ENCODE peak calls at places on chromosomes 1 and 21, in five cellular contexts. W is choroid plexus epithelial cell, C is heart right ventricle, D is pancreas, N is HFF-Myc. B is an unnamed sample.
A peak's percentile ranks its signal among the peaks of the same experiment; 100 is the strongest.

GRCh38 chr1:109927908-109928307 is 17.3 kb downstream of the CSF1 start:
- DNase-seq in N (no peak), W (peak; percentile 92), D (no peak), C (peak; percentile 89), B (peak; percentile 91)

GRCh38 chr1:231683439-231684165 is 57.0 kb downstream of the DISC1 start:
- DNase-seq in C (no peak), W (peak; percentile 45), D (no peak), N (no peak), B (no peak)

GRCh38 chr1:226735576-226735975 is 3.5 kb downstream of the ITPKB start:
- DNase-seq in N (no peak), C (no peak), D (no peak), W (no peak), B (no peak)

GRCh38 chr1:10388387-10388715 is 10.5 kb upstream of the PGD start:
- DNase-seq in C (no peak), W (no peak), D (no peak), N (no peak), B (no peak)

GRCh38 chr21:41024341-41025056 is 143.5 kb upstream of the BACE2 start:
- DNase-seq in N (no peak), W (no peak), C (no peak), D (no peak), B (no peak)

GRCh38 chr1:97796716-97797115 is 124.1 kb downstream of the DPYD start:
- DNase-seq in D (no peak), C (no peak), W (peak; percentile 55), N (no peak), B (no peak)

GRCh38 chr1:35300376-35300775 is 31.9 kb downstream of the ZMYM4 start:
- DNase-seq in N (no peak), D (no peak), C (no peak), W (no peak), B (no peak)

GRCh38 chr1:26747048-26747447 is 40.7 kb upstream of the PIGV start:
- DNase-seq in D (no peak), N (no peak), C (no peak), W (no peak), B (no peak)

GRCh38 chr1:31726715-31727114 is 22.9 kb upstream of the COL16A1 start:
- DNase-seq in C (no peak), D (no peak), N (no peak), W (no peak), B (no peak)

GRCh38 chr1:30816211-30817082 is 58.9 kb upstream of the LAPTM5 start:
- DNase-seq in C (peak; percentile 81), D (no peak), N (peak; percentile 79), W (peak; percentile 78), B (peak; percentile 93)

GRCh38 chr1:65001238-65001792 is 35.0 kb upstream of the JAK1 start:
- DNase-seq in D (peak; percentile 64), C (peak; percentile 89), W (peak; percentile 69), N (no peak), B (no peak)

GRCh38 chr1:228463559-228464455 is 23.4 kb upstream of the RNF187 start:
- DNase-seq in C (no peak), W (no peak), N (no peak), D (no peak), B (peak; percentile 56)

GRCh38 chr1:30251451-30251850 is 471.9 kb downstream of the MATN1 start:
- DNase-seq in W (no peak), D (no peak), C (no peak), N (no peak), B (no peak)

GRCh38 chr1:99639408-99639807 is 6.5 kb upstream of the PALMD start:
- DNase-seq in W (no peak), N (no peak), C (no peak), D (no peak), B (no peak)

GRCh38 chr1:45924736-45925135 is 121.3 kb downstream of the MAST2 start:
- DNase-seq in D (no peak), C (no peak), W (peak; percentile 31), N (no peak), B (peak; percentile 77)

GRCh38 chr1:14970115-14970798 is 183.3 kb upstream of the TMEM51 start:
- DNase-seq in D (peak; percentile 23), W (peak; percentile 95), N (peak; percentile 89), C (peak; percentile 42), B (peak; percentile 87)

GRCh38 chr1:36366091-36366661 is 19.5 kb downstream of the STK40 start:
- DNase-seq in D (peak; percentile 37), N (no peak), C (peak; percentile 72), W (peak; percentile 56), B (peak; percentile 76)

GRCh38 chr1:232728507-232729263 is 76.5 kb upstream of the MAP10 start:
- DNase-seq in N (no peak), W (peak; percentile 33), C (peak; percentile 22), D (no peak), B (peak; percentile 75)

GRCh38 chr1:14516974-14517812 is 81.3 kb upstream of the KAZN start:
- DNase-seq in W (peak; percentile 57), D (no peak), C (no peak), N (peak; percentile 43), B (peak; percentile 79)

GRCh38 chr1:21534674-21535378 is 25.6 kb downstream of the ALPL start:
- DNase-seq in C (peak; percentile 32), D (no peak), N (no peak), W (peak; percentile 90), B (peak; percentile 68)

GRCh38 chr1:207888647-207889046 is 22.3 kb downstream of the CD34 start:
- DNase-seq in W (no peak), D (no peak), N (no peak), C (no peak), B (no peak)
- TF ChIP-seq CTCF in W (peak; percentile 24), D (no peak), N (no peak), C (no peak), B (peak; percentile 15)

GRCh38 chr1:67214420-67215174 is 48.3 kb downstream of the IL23R start:
- DNase-seq in W (peak; percentile 62), D (no peak), C (no peak), N (no peak), B (peak; percentile 27)
- TF ChIP-seq CTCF in W (peak; percentile 77), D (peak; percentile 31), C (peak; percentile 48), N (peak; percentile 59), B (peak; percentile 65)

GRCh38 chr1:157915859-157916258 is 74.3 kb upstream of the CD5L start:
- DNase-seq in W (no peak), C (no peak), D (no peak), N (no peak), B (no peak)
- TF ChIP-seq CTCF in W (no peak), C (no peak), D (no peak), N (no peak), B (no peak)

GRCh38 chr1:161054232-161054631 is 8.5 kb upstream of the USF1 start:
- DNase-seq in C (no peak), W (no peak), N (no peak), D (no peak), B (no peak)

GRCh38 chr1:161059293-161059692 is 10.4 kb downstream of the ARHGAP30 start:
- DNase-seq in N (no peak), C (no peak), W (no peak), D (no peak), B (no peak)

GRCh38 chr1:161052899-161053298 is 7.1 kb upstream of the USF1 start:
- DNase-seq in D (no peak), W (peak; percentile 15), C (no peak), N (no peak), B (no peak)

GRCh38 chr1:161051219-161051618 is 5.4 kb upstream of the USF1 start:
- DNase-seq in C (no peak), N (no peak), D (no peak), W (no peak), B (no peak)

DNA sequence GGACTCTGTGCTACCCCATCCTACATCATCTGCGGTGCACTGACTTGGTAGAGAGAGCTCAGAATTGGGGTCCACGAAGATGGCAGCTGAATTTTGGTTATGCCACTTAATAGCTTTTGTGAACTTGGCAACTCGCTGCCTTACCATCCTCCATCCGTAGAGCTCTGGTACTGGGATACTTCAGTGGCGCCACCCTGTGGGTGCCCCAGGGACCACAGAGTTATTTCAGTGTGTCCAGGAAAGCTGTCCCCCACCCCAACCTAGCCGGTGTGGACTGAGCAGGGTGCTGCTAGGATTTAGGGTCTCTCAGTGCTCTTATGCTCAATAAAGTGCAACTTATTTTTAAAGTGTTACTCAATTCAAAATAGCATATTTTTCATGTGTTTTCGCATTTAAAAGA is 9.0 kb upstream of the USF1 start:
- DNase-seq in N (no peak), D (no peak), W (no peak), C (no peak), B (no peak)
- TF ChIP-seq CTCF in N (peak; percentile 15), D (no peak), W (peak; percentile 17), C (no peak), B (peak; percentile 4)

DNA sequence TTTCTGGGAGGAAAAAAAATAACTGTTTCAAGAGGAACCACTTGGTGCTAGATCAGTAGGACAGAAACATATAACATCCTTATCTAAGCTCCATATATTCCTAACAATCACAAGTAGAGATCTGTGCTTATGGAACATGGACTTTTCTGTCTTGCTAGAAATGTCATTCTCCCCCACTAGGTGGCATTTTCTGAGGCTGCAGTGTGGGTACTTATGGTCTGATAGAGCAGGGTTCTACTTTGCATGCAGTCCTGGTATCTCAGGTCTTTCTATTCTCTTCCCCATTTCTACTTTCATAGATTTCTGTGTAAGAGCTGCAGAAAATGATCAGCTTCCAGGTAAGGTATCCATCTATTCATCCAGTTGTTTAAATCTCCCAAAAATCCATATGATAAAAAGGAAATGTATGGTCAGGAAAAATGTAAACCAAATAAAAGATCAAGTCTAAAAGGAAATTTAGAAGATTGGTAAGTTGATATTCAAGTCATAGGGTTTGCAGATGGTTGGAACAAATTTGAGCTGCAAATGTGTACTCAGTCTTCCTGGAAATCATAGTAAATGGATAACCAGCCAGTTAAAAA is 1.5 kb downstream of the ZNF684 start:
- DNase-seq in N (no peak), C (peak; percentile 5), W (peak; percentile 75), D (no peak), B (peak; percentile 48)
- TF ChIP-seq CTCF in N (peak; percentile 64), C (peak; percentile 57), W (peak; percentile 75), D (peak; percentile 32), B (peak; percentile 79)

GRCh38 chr1:160606611-160607010 is 27.3 kb upstream of the CD84 start:
- DNase-seq in D (no peak), C (no peak), W (no peak), N (no peak), B (no peak)
- TF ChIP-seq CTCF in D (no peak), C (no peak), W (no peak), N (no peak), B (no peak)

DNA sequence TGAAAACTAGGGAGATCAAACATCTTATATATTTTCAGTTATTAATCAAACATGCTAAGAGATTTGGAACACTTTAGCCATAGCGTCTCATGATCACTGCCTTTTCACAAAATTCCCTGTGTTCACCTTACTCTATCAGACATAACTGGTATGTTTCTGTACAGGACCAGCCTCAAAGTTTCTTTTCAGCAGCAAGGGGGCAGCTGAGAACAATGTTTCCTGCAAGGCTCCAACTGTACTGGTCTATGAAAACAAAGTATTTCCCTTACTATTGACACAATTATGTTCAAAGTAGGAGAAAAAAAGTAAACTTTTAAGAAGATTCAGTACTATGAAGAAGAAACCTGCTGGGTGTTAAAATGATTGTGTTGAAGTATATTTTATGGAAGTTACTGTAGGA is 98.5 kb downstream of the ATF6 start:
- DNase-seq in D (no peak), W (peak; percentile 83), C (peak; percentile 11), N (no peak), B (peak; percentile 58)
- TF ChIP-seq CTCF in D (no peak), W (peak; percentile 81), C (peak; percentile 57), N (peak; percentile 26), B (peak; percentile 60)

B was measured in fibroblast of villous mesenchyme.